ENCODE peak calls at places on chromosome 19, in seven cellular contexts. C, L, N, Z, H, A and M are unnamed samples.
A peak's percentile ranks its signal among the peaks of the same experiment; 100 is the strongest.

GRCh38 chr19:5358173-5358800 is 17.7 kb upstream of the PTPRS start:
- DNase-seq in C (peak; percentile 14), L (peak; percentile 30), N (no peak), Z (no peak), H (no peak), A (no peak), M (no peak)

GRCh38 chr19:49544154-49544553 is 16.4 kb downstream of the RCN3 start:
- DNase-seq in C (no peak), L (no peak), N (no peak), Z (no peak), H (no peak), A (no peak), M (no peak)

GRCh38 chr19:19822148-19822429 is 539 bp upstream of the ZNF506 start:
- DNase-seq in C (no peak), L (no peak), N (no peak), Z (no peak), H (no peak), A (peak; percentile 20), M (no peak)

GRCh38 chr19:406121-406711 is 2.7 kb downstream of the C2CD4C start:
- DNase-seq in C (no peak), L (no peak), N (no peak), Z (no peak), H (no peak), A (no peak), M (peak; percentile 48)

GRCh38 chr19:47143322-47144073 is 12.9 kb downstream of the SAE1 start:
- DNase-seq in C (no peak), L (no peak), N (no peak), Z (no peak), H (no peak), A (no peak), M (no peak)

GRCh38 chr19:52535831-52536800 is 8.6 kb downstream of the ZNF808 start:
- DNase-seq in C (peak; percentile 71), L (peak; percentile 91), N (peak; percentile 87), Z (peak; percentile 31), H (no peak), A (peak; percentile 66), M (peak; percentile 96)

GRCh38 chr19:46571495-46571894 is 29.6 kb upstream of the CALM3 start:
- DNase-seq in C (peak; percentile 28), L (peak; percentile 55), N (peak; percentile 16), Z (no peak), H (no peak), A (peak; percentile 11), M (peak; percentile 20)

GRCh38 chr19:17957887-17958286 is 9.0 kb upstream of the KCNN1 start:
- DNase-seq in C (no peak), L (no peak), N (no peak), Z (no peak), H (no peak), A (no peak), M (no peak)

GRCh38 chr19:33476151-33476707 is 45.4 kb downstream of the PEPD start:
- DNase-seq in C (no peak), L (no peak), N (no peak), Z (no peak), H (no peak), A (no peak), M (no peak)

GRCh38 chr19:4374451-4375163 is 25.7 kb downstream of the SH3GL1 start:
- DNase-seq in C (peak; percentile 84), L (peak; percentile 96), N (peak; percentile 74), Z (no peak), H (peak; percentile 58), A (peak; percentile 59), M (no peak)

GRCh38 chr19:47274891-47275865 is 493 bp downstream of the INAFM1 start:
- DNase-seq in C (peak; percentile 16), L (no peak), N (no peak), Z (no peak), H (no peak), A (no peak), M (peak; percentile 66)

GRCh38 chr19:37362733-37363132 is 8.2 kb upstream of the ZNF527 start:
- DNase-seq in C (peak; percentile 10), L (no peak), N (no peak), Z (no peak), H (no peak), A (no peak), M (no peak)
- TF ChIP-seq CTCF in C (peak; percentile 20), L (no peak), N (no peak), Z (no peak), H (no peak), A (no peak), M (no peak)

GRCh38 chr19:34556500-34556899 is 74.9 kb downstream of the WTIP start:
- DNase-seq in C (peak; percentile 19), L (peak; percentile 37), N (peak; percentile 14), Z (no peak), H (no peak), A (peak; percentile 79), M (peak; percentile 25)

GRCh38 chr19:34560229-34560628 is 78.7 kb downstream of the WTIP start:
- DNase-seq in C (no peak), L (no peak), N (no peak), Z (no peak), H (no peak), A (no peak), M (no peak)

GRCh38 chr19:34559045-34559444 is 77.5 kb downstream of the WTIP start:
- DNase-seq in C (no peak), L (no peak), N (no peak), Z (no peak), H (no peak), A (peak; percentile 79), M (no peak)

GRCh38 chr19:34549833-34550232 is 68.3 kb downstream of the WTIP start:
- DNase-seq in C (no peak), L (no peak), N (no peak), Z (no peak), H (no peak), A (no peak), M (no peak)

GRCh38 chr19:34555447-34555846 is 73.9 kb downstream of the WTIP start:
- DNase-seq in C (peak; percentile 2), L (peak; percentile 35), N (peak; percentile 9), Z (no peak), H (no peak), A (peak; percentile 53), M (no peak)
- TF ChIP-seq CTCF in C (peak; percentile 17), L (peak; percentile 14), N (peak; percentile 28), Z (no peak), H (peak; percentile 5), A (peak; percentile 9), M (no peak)

DNA sequence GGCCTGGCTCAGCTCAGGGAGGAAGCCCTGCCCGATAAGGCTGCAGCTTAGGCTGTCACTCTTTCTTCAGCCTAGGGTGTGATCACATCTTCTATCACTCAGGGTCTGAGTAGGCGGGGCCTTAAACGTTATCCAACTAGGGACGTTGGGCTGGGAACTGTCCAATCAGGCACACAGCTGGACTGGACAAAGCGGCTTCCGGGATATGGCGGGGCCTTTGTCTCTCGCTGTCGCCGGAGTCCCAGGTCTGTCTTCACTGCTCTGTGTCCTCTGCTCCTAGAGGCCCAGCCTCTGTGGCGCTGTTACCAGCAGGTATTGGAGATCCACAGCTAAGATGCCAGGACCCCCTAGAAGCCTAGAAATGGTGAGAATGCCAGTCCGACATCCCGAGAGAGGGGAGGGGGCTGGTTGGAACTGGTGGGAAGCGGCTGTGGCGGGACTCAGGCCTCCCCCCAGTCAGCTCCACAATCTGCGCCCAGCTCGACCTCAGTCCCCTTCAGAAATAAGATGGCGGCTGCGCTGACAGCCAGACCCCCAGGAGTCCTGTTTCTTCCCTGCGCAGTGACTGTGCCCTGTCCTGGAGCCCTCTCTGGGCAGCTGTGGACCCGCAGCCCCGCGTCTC is at the start of gene ZNF254:
- DNase-seq in C (peak; percentile 95), L (peak; percentile 87), N (peak; percentile 91), Z (peak; percentile 42), H (peak; percentile 93), A (peak; percentile 94), M (peak; percentile 83)
- TF ChIP-seq CTCF in C (no peak), L (no peak), N (no peak), Z (no peak), H (no peak), A (no peak), M (no peak)

GRCh38 chr19:51097796-51098195 is 10.4 kb downstream of the CTU1 start:
- DNase-seq in C (no peak), L (no peak), N (no peak), Z (no peak), H (no peak), A (no peak), M (no peak)

GRCh38 chr19:51099070-51099382 is 9.2 kb downstream of the CTU1 start:
- DNase-seq in C (no peak), L (no peak), N (no peak), Z (no peak), H (no peak), A (no peak), M (no peak)

GRCh38 chr19:51097166-51097736 is 11.0 kb downstream of the CTU1 start:
- DNase-seq in C (peak; percentile 65), L (peak; percentile 87), N (peak; percentile 93), Z (no peak), H (no peak), A (peak; percentile 77), M (peak; percentile 87)

GRCh38 chr19:51096473-51097165 is 11.6 kb downstream of the CTU1 start:
- DNase-seq in C (peak; percentile 10), L (peak; percentile 11), N (no peak), Z (no peak), H (no peak), A (peak; percentile 55), M (no peak)

DNA sequence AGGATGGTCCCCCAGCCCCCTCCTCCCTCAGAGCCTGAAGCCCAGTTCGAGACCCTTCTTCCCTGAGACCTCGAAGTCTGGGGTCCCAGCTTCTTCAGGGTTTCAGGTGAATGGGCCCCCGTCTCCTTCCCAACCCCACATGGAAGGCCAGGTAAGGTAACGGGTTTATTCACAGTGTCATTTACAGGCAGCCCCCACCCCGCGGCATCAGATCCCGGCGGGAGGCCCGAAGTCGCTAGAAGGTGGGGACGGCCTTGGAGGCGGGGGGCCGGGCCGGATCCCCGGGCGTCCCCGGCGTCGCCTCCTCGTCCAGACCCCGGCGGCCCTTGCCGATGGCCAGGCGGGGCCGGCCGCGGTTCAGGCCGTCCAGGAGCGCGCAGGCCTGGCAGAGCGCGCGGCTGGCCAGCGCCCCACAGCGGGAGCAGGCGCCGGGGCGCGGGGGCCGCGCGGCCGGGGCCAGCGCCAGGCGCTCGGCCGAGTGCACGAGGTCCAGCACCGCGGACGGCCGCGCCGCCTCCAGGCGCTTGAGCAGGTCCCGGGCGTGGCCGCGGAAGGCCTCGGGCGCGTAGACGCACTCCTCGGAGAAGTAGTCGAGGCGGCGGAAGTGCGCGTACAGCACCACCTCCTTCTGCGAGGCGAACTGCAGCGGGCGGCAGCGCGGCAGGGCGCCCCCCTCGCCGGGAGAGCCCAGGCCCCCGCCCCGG is 9.7 kb downstream of the CTU1 start:
- DNase-seq in C (no peak), L (no peak), N (no peak), Z (no peak), H (no peak), A (no peak), M (no peak)
- TF ChIP-seq CTCF in C (no peak), L (no peak), N (no peak), Z (no peak), H (no peak), A (no peak), M (no peak)